ENCODE peak calls at places on chromosomes 3 and 15, in ten cellular contexts. L is foreskin fibroblast, C is cardiac fibroblast, B is left ventricle myocardium inferior, J is WERI-Rb-1, F is brain microvascular endothelial cell, G is iPS DF 6.9, M is HepG2, R is GM12865, E is astrocyte. X is an unnamed sample.

GRCh38 chr3:148079370-148079769 is 618.3 kb upstream of the AGTR1 start:
- DNase-seq in C (peak; percentile 10), F (no peak), M (no peak), B (no peak), G (no peak), R (no peak), J (no peak), E (no peak), L (no peak), X (no peak)

GRCh38 chr15:85421116-85421925 is 40.9 kb downstream of the AKAP13 start:
- DNase-seq in G (no peak), E (peak; percentile 75), J (no peak), R (no peak), B (no peak), F (no peak), L (peak; percentile 42), C (peak; percentile 49), M (no peak), X (no peak)

GRCh38 chr3:108117245-108117644 is 26.4 kb upstream of the CD47 start:
- DNase-seq in R (no peak), J (no peak), M (no peak), L (peak; percentile 57), F (peak; percentile 26), B (no peak), C (no peak), E (no peak), G (no peak), X (no peak)

GRCh38 chr3:117409701-117410459 is 700.3 kb downstream of the TUSC7 start:
- DNase-seq in C (no peak), B (no peak), F (peak; percentile 3), L (peak; percentile 77), E (no peak), J (no peak), G (no peak), R (no peak), M (no peak), X (peak; percentile 4)

GRCh38 chr15:87632364-87632763 is 624.2 kb downstream of the NTRK3 start:
- DNase-seq in E (no peak), C (no peak), J (no peak), F (no peak), L (no peak), M (no peak), G (no peak), R (no peak), B (no peak), X (no peak)

GRCh38 chr15:54659668-54660067 is 537.1 kb downstream of the RSL24D1 start:
- DNase-seq in C (no peak), F (no peak), B (no peak), J (no peak), E (no peak), M (no peak), G (no peak), L (no peak), R (no peak), X (no peak)

GRCh38 chr15:31089361-31090047 is 12.0 kb downstream of the TRPM1 start:
- DNase-seq in F (no peak), M (peak; percentile 85), J (no peak), E (no peak), G (no peak), L (no peak), B (no peak), C (no peak), R (no peak), X (no peak)

GRCh38 chr15:93311620-93312019 is 222.6 kb upstream of the RGMA start:
- DNase-seq in F (no peak), G (no peak), J (no peak), B (no peak), R (no peak), L (no peak), C (no peak), E (no peak), M (no peak), X (no peak)

GRCh38 chr3:8972614-8973013 is 9.3 kb upstream of the RAD18 start:
- DNase-seq in G (no peak), J (peak; percentile 43), E (no peak), M (peak; percentile 20), F (peak; percentile 52), B (no peak), R (peak; percentile 31), L (peak; percentile 50), C (peak; percentile 44), X (no peak)

GRCh38 chr3:197680955-197681521 is 55.7 kb downstream of the RUBCN start:
- DNase-seq in L (no peak), R (no peak), J (no peak), M (no peak), G (peak; percentile 9), C (no peak), E (no peak), B (no peak), F (no peak), X (no peak)

GRCh38 chr15:75532413-75533250 is 46.5 kb downstream of the PTPN9 start:
- DNase-seq in G (peak; percentile 33), L (peak; percentile 88), B (peak; percentile 57), C (peak; percentile 84), E (peak; percentile 59), F (peak; percentile 67), J (peak; percentile 41), R (peak; percentile 32), M (peak; percentile 57), X (peak; percentile 58)

DNA sequence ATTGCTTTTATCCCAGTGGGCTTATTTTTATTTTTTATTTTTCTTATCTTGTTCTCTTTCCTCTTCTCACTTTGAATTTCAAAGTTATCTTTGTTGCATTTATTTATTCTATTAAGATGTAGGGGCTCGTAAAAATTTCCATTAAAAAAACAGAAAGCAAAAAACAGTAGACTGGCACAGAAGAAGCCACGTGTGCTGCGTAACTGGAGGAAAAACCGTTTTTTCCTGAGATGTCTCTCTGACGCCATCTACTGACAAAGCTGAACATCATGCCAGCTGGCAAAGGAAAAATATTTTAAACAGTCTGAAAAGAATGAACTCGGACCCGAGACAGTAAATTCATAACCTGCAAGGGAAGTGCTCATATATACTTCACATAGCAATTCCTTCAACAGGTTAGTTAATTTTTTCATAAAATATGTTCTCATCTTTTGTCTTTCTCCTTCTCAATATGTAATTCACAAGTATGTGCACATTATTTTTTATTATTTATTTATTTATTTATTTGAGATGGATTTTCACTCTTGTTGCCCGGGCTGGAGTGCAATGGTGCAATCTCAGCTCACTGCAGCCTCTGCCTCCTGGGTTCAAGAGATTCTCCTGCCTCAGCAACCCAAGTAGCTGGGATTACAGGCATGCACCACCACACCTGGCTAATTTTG is 10.5 kb upstream of the MFSD1 start:
- DNase-seq in L (peak; percentile 85), F (peak; percentile 67), J (peak; percentile 11), M (peak; percentile 58), R (peak; percentile 69), C (peak; percentile 88), B (no peak), G (no peak), E (peak; percentile 74), X (peak; percentile 39)
- H3K4me3 ChIP-seq in L (peak overlapping the region; percentile 10), F (no peak overlapping the region), J (no peak overlapping the region), M (peak overlapping the region; percentile 22), R (no peak overlapping the region), C (no peak overlapping the region), B (peak overlapping the region; percentile 39), G (no peak overlapping the region), E (peak overlapping the region; percentile 3), X (no peak overlapping the region)

DNA sequence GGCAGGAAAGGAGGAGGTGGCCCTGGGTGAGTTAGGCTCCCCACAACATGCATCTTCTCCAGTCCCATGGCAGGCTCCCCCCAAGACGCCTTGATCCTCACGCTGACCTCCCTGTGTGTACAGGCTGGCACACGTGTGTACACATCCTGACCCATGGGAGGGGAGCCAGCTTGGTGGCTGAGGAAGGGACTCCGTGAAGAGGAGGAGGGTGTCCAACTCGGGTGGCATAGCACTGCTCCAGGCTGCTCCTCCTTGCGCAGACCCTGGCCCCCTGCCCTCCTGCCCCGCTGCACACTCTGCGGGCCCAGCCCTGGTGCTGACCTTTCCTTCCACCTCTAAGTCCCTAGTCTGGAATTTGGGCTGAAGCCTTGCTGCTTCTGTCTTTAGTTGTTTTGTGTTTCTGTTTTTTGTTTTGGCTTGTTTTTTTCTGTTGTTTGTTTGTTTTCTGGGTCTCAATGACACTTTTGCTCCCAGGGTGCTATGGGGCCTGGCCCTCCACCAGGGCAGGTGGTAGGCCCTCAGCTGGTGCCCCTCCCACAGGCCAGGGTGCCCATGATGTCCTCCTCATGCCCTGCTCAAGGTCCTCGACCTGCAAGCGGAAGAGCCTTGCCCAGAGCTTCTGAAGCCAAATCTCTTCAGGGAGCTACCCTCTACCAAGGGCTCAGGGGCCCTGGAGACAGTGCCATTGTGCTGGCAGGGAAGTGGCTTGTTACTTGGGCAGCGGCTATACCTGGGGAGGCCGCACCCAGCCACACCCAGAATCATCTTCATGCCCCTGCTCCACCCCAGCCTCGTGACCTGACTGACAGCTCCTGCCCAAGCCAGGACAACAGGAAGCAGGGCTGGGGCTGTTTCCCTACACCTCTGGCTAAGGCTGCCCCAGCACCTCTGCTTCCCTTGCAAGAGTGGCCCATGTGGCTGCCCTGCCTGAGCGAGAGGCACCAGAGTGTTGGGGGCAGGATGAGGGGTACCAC is 5.1 kb downstream of the EPHB3 start:
- DNase-seq in C (no peak), F (no peak), M (no peak), G (no peak), R (no peak), E (no peak), B (no peak), J (no peak), L (no peak), X (no peak)
- H3K4me3 ChIP-seq in C (no peak overlapping the region), F (no peak overlapping the region), M (no peak overlapping the region), G (no peak overlapping the region), R (no peak overlapping the region), E (no peak overlapping the region), B (no peak overlapping the region), J (no peak overlapping the region), L (no peak overlapping the region), X (no peak overlapping the region)

DNA sequence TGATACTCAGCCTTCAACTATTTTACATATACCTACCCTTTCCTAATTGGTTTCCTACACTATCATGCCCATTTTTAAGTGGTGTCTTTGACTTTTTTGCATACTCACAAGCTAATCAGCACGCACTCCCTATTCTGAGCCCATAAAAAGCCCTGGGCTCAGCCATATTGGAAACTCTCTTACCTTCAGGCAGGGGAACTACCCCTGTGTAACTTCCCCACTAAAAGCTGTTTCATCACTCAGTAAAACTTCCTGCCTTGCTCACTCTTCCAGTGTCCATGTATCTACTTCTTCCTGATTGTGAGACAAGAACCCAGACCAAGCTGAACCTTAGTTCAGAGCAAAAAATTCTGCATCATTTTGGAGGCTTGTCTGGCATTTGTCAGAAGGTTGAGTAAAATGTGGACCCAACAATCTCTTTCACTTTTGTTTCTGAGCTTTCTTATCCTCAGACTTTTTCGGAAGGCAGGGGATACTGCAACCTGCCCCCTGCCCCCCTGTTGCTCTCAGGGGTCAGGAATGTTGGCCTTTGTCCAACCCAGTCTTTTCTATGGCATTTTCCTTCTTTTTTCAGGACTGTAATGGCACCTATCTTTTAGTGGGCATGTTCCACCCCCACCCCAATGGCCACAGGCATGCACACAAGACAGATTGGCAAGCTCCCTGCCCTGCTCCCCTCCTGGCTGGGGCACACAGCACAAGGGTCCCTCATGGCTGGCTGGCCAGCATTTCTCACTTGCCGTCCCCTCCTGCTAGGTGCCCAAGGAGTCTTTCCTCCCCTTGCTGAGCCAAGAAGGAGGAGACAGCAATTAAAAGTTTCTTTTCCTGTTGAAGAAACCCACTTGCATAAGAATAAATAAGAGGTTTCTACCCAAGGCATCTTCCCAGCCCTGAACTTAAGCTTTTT is 26.3 kb upstream of the TMEM45A start:
- DNase-seq in M (no peak), R (peak; percentile 30), F (no peak), E (no peak), L (no peak), C (no peak), J (no peak), G (no peak), B (no peak), X (no peak)
- H3K4me3 ChIP-seq in M (no peak overlapping the region), R (no peak overlapping the region), F (no peak overlapping the region), E (no peak overlapping the region), L (no peak overlapping the region), C (no peak overlapping the region), J (no peak overlapping the region), G (no peak overlapping the region), B (no peak overlapping the region), X (no peak overlapping the region)

GRCh38 chr15:96338772-96339661 is 8.5 kb downstream of the NR2F2 start:
- DNase-seq in J (no peak), R (no peak), F (peak; percentile 6), C (peak; percentile 50), B (no peak), E (no peak), G (no peak), M (peak; percentile 89), L (peak; percentile 42), X (no peak)
- H3K4me3 ChIP-seq in J (no peak overlapping the region), R (no peak overlapping the region), F (peak overlapping the region; percentile 79), C (peak overlapping the region; percentile 83), B (peak overlapping the region; percentile 88), E (peak overlapping the region; percentile 99), G (no peak overlapping the region), M (peak overlapping the region; percentile 82), L (peak overlapping the region; percentile 80), X (peak overlapping the region; percentile 93)